ENCODE peak calls at places on chromosomes 4 and X, in ten cellular contexts. K is lower leg skin, E is cardiac fibroblast, N is adrenal gland, C is GM12865, G is heart right ventricle, Q is choroid plexus epithelial cell, W is epithelial cell of proximal tubule, F is dorsolateral prefrontal cortex, M is DND-41. P is an unnamed sample.

GRCh38 chrX:154040307-154040756 is 20.6 kb upstream of the IRAK1 start:
- DNase-seq in Q (peak), G (no peak), F (no peak), M (no peak), K (no peak), E (peak), N (no peak), W (peak), C (no peak), P (no peak)

GRCh38 chrX:15761564-15762191 is 23.6 kb downstream of the CA5B start:
- DNase-seq in F (no peak), E (peak), K (no peak), W (no peak), G (no peak), Q (peak), M (peak), C (peak), N (peak), P (peak)

GRCh38 chr4:98222306-98222705 is 38.9 kb upstream of the RAP1GDS1 start:
- DNase-seq in F (no peak), E (no peak), C (no peak), G (no peak), N (no peak), Q (no peak), W (no peak), K (no peak), M (no peak), P (peak)

GRCh38 chrX:119481218-119481875 is 13.1 kb downstream of the SLC25A5 start:
- DNase-seq in M (no peak), G (no peak), K (peak), E (peak), F (no peak), Q (no peak), W (no peak), N (peak), C (no peak), P (no peak)

GRCh38 chr4:142846105-142846728 is at the start of gene INPP4B:
- DNase-seq in M (peak), F (peak), E (peak), G (peak), C (peak), N (peak), K (peak), W (no peak), Q (peak), P (peak)

GRCh38 chr4:95541094-95541493 is 7.7 kb downstream of the UNC5C start:
- DNase-seq in K (no peak), C (no peak), F (no peak), E (no peak), Q (no peak), N (no peak), M (no peak), W (no peak), G (no peak), P (no peak)

GRCh38 chrX:108584617-108585211 is 145.1 kb downstream of the COL4A5 start:
- DNase-seq in W (no peak), M (no peak), C (peak), G (no peak), Q (peak), F (no peak), E (peak), K (no peak), N (no peak), P (peak)

GRCh38 chr4:108013332-108013731 is 23.6 kb downstream of the HADH start:
- DNase-seq in F (no peak), M (no peak), N (no peak), E (no peak), W (no peak), Q (no peak), K (no peak), C (no peak), G (no peak), P (no peak)

GRCh38 chr4:152073738-152074137 is 312.9 kb upstream of the GATB start:
- DNase-seq in N (peak), F (peak), E (peak), K (no peak), G (peak), W (no peak), C (no peak), Q (no peak), M (no peak), P (no peak)

GRCh38 chrX:8364369-8365141 is 100.1 kb upstream of the VCX3B start:
- DNase-seq in Q (no peak), F (no peak), G (no peak), K (no peak), N (no peak), M (peak), C (peak), W (no peak), E (peak), P (peak)

GRCh38 chr4:1047106-1047975 is 35.9 kb downstream of the FGFRL1 start:
- DNase-seq in W (no peak), Q (peak), C (no peak), F (peak), K (no peak), N (peak), M (no peak), G (no peak), E (no peak), P (no peak)

GRCh38 chr4:186712690-186713089 is 11.0 kb downstream of the FAT1 start:
- DNase-seq in M (no peak), C (no peak), W (no peak), E (peak), F (no peak), G (peak), Q (no peak), N (no peak), K (no peak), P (no peak)

GRCh38 chrX:65987856-65988255 is 52.0 kb downstream of the VSIG4 start:
- DNase-seq in F (no peak), N (no peak), Q (no peak), E (no peak), M (no peak), G (no peak), W (no peak), C (no peak), K (no peak), P (peak)

GRCh38 chr4:7154351-7154981 is 37.9 kb upstream of the SORCS2 start:
- DNase-seq in K (peak), F (no peak), E (no peak), C (no peak), N (no peak), M (no peak), G (no peak), W (no peak), Q (no peak), P (no peak)

GRCh38 chr4:14916554-14917304 is 85.6 kb upstream of the CPEB2 start:
- DNase-seq in G (peak), N (peak), Q (peak), C (peak), M (no peak), K (peak), F (no peak), W (peak), E (peak), P (peak)

GRCh38 chrX:49186125-49187027 is at the start of gene PRICKLE3:
- DNase-seq in C (peak), Q (peak), W (no peak), M (peak), F (peak), E (peak), G (peak), N (peak), K (peak), P (peak)

GRCh38 chr4:20297246-20297645 is 45.5 kb downstream of the SLIT2 start:
- DNase-seq in W (no peak), E (peak), K (no peak), G (no peak), Q (no peak), N (no peak), C (no peak), M (no peak), F (no peak), P (no peak)

DNA sequence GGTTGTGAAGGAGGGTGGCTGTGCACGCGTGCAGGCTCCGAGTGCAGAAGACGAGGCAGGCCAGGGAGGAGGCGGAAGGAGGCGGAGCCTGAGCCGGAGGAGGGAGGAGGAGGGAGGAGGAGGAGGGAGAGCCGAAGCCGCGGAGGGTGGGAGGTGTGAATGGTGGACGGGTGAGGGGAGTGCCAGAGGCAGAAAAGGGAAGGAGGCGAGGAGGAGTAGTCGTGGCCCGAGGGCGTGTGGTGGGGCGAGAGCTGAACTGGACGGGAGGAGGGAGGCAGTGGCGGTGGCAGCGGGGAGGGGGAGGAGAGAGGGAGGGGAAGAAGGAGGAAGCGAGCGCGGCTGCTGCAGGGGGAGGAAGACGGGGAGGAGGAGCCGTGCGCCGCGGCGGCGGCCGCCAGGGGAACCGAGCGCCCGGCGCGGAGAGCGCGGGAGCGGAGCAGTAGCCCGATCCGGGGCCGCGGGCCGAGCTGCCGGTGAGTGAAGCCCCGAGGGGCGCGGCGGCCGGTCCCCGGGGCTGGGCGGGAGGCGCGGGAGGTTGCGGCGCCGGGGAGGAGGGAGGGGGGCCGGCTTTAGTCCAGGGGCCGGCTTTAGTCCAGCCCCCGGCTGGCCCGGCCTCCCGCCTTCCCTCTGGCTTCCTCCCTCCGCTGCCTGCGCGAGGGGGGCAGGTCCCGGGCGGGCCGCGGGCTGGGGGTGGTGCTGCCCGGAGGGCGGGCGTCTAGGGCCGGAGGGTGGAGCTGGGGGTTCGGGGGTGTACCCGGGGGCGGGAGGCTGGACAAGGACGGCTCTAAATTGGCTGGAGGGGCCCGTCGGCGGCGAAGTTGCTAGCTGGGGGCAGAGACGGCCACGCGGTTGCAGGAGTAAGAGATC is at the start of gene TMEM164:
- DNase-seq in E (peak), N (peak), G (peak), K (peak), M (peak), F (peak), C (peak), Q (peak), W (no peak), P (peak)
- H3K4me3 ChIP-seq in E (peak), N (peak), G (peak), K (peak), M (peak), F (peak), C (peak), Q (peak), W (peak), P (peak)

DNA sequence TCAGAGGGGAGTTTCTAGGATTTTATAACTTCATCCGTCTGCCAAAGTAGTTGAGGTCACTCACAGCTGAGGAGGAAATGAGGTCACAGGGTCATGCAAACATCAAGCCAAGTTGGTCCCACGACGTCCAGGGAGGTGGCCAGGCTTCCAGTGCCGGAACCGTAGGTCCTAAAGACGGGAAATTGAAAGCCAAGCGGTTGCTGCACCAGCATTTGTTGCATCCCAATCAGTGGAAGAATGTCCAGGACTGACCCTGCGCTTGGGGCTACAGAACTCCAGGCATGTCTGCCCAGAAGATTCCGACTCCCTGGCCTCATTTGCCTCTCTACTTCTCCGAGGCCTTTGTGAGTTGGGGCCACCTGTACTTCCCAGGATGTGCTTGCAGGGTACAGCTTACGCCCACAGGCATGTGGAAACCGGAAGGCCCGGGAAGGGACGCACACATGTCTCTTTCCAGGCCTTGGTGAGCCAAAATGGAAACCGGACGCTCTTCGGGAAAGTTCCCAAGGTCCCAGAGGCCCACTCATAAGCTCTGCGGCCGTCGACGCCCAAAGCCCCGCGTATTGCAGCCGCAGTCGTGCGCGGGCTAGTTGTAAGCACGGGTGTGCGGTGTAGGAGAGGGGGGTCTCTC is 9.4 kb downstream of the PRDM8 start:
- DNase-seq in N (no peak), F (no peak), Q (peak), C (no peak), E (peak), K (no peak), G (peak), W (no peak), M (no peak), P (no peak)
- H3K4me3 ChIP-seq in N (no peak), F (peak), Q (no peak), C (no peak), E (no peak), K (no peak), G (no peak), W (no peak), M (no peak), P (no peak)

GRCh38 chr4:48830706-48831531 is at the start of gene OCIAD1:
- DNase-seq in N (peak), G (peak), K (peak), C (peak), W (peak), F (peak), Q (peak), E (peak), M (peak), P (peak)

GRCh38 chr4:48836658-48837057 is 5.8 kb downstream of the OCIAD1 start:
- DNase-seq in W (no peak), C (no peak), F (no peak), Q (no peak), E (no peak), G (no peak), N (no peak), M (no peak), K (no peak), P (no peak)

GRCh38 chr4:48827622-48828021 is 3.3 kb upstream of the OCIAD1 start:
- DNase-seq in F (no peak), Q (no peak), N (no peak), G (no peak), K (no peak), M (no peak), E (no peak), W (no peak), C (no peak), P (no peak)

GRCh38 chr4:48831532-48832015 is 686 bp downstream of the OCIAD1 start:
- DNase-seq in N (no peak), C (peak), F (no peak), E (peak), Q (peak), G (no peak), W (peak), K (no peak), M (no peak), P (peak)

DNA sequence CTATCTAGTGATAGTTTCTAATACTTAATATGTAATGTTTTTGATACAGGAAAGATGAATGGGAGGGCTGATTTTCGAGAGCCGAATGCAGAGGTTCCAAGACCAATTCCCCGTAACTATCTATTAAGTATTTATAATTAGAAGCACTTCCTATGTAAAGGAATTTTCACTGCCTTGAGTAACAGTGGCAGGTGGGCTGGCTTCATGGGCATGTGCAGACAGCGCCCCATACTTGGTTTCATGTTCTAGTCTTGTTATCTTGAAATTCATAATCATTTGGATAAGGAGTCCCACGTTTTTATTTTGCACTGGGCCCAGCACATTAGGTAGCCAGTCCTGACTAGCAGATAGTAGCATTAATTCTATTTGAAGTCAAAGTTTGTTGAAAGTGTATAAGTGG is 1.7 kb downstream of the OCIAD1 start:
- DNase-seq in Q (no peak), N (no peak), F (no peak), C (no peak), G (no peak), K (no peak), M (no peak), E (no peak), W (no peak), P (no peak)
- H3K4me3 ChIP-seq in Q (no peak), N (no peak), F (peak), C (peak), G (peak), K (no peak), M (peak), E (no peak), W (peak), P (peak)

GRCh38 chr4:85940131-85940530 is 419.7 kb downstream of the MAPK10 start:
- DNase-seq in G (no peak), C (no peak), N (no peak), M (no peak), Q (no peak), F (no peak), W (no peak), K (no peak), E (no peak), P (no peak)

GRCh38 chr4:85938902-85939301 is 421.0 kb downstream of the MAPK10 start:
- DNase-seq in K (no peak), Q (no peak), F (no peak), N (no peak), M (no peak), G (no peak), E (no peak), W (no peak), C (no peak), P (no peak)

GRCh38 chr4:85939595-85939994 is 420.3 kb downstream of the MAPK10 start:
- DNase-seq in C (no peak), Q (no peak), K (no peak), M (no peak), N (no peak), E (no peak), F (no peak), W (no peak), G (no peak), P (no peak)

GRCh38 chr4:85938062-85938461 is 421.8 kb downstream of the MAPK10 start:
- DNase-seq in G (no peak), C (no peak), K (no peak), M (no peak), F (no peak), N (no peak), E (no peak), Q (no peak), W (no peak), P (no peak)

GRCh38 chr4:85937507-85937906 is 422.3 kb downstream of the MAPK10 start:
- DNase-seq in W (no peak), C (no peak), M (no peak), N (no peak), Q (no peak), K (no peak), G (no peak), E (no peak), F (no peak), P (no peak)
- H3K4me3 ChIP-seq in W (no peak), C (no peak), M (no peak), N (no peak), Q (no peak), K (no peak), G (no peak), E (no peak), F (no peak), P (no peak)